ENCODE peak calls at places on chromosomes 2 and 18, in seven cellular contexts. One of them, this sample, is unnamed.
A peak's percentile ranks its signal among the peaks of the same experiment; 100 is the strongest.

GRCh38 chr18:47658498-47658897 is 272.0 kb downstream of the SMAD2 start:
- DNase-seq in IMR-90: no peak
- DNase-seq in PC-9: no peak
- DNase-seq in Karpas-422: no peak
- DNase-seq in GM23248: no peak
- DNase-seq in osteoblast: no peak
- DNase-seq in HCT116: no peak
- DNase-seq in this sample: no peak

GRCh38 chr2:127864877-127865276 is 6.9 kb upstream of the POLR2D start:
- DNase-seq in IMR-90: no peak
- DNase-seq in PC-9: no peak
- DNase-seq in Karpas-422: no peak
- DNase-seq in GM23248: peak; percentile 56
- DNase-seq in osteoblast: peak; percentile 55
- DNase-seq in HCT116: no peak
- DNase-seq in this sample: no peak

GRCh38 chr2:1491751-1492150 is 78.5 kb downstream of the TPO start:
- DNase-seq in IMR-90: no peak
- DNase-seq in PC-9: no peak
- DNase-seq in Karpas-422: no peak
- DNase-seq in GM23248: no peak
- DNase-seq in osteoblast: peak; percentile 62
- DNase-seq in HCT116: no peak
- DNase-seq in this sample: no peak

GRCh38 chr18:6159426-6159825 is 255.3 kb downstream of the L3MBTL4 start:
- DNase-seq in IMR-90: no peak
- DNase-seq in PC-9: no peak
- DNase-seq in Karpas-422: no peak
- DNase-seq in GM23248: no peak
- DNase-seq in osteoblast: no peak
- DNase-seq in HCT116: no peak
- DNase-seq in this sample: no peak

GRCh38 chr2:138829326-138829725 is 49.1 kb upstream of the NXPH2 start:
- DNase-seq in IMR-90: peak; percentile 4
- DNase-seq in PC-9: no peak
- DNase-seq in Karpas-422: peak; percentile 71
- DNase-seq in GM23248: no peak
- DNase-seq in osteoblast: no peak
- DNase-seq in HCT116: peak; percentile 41
- DNase-seq in this sample: peak; percentile 78

GRCh38 chr2:147610491-147611050 is 234.3 kb upstream of the ACVR2A start:
- DNase-seq in IMR-90: no peak
- DNase-seq in PC-9: no peak
- DNase-seq in Karpas-422: no peak
- DNase-seq in GM23248: no peak
- DNase-seq in osteoblast: no peak
- DNase-seq in HCT116: no peak
- DNase-seq in this sample: no peak

GRCh38 chr2:176763111-176763510 is 449.5 kb upstream of the HNRNPA3 start:
- DNase-seq in IMR-90: no peak
- DNase-seq in PC-9: no peak
- DNase-seq in Karpas-422: peak; percentile 71
- DNase-seq in GM23248: peak; percentile 12
- DNase-seq in osteoblast: no peak
- DNase-seq in HCT116: no peak
- DNase-seq in this sample: no peak

GRCh38 chr2:144414324-144414845 is 105.5 kb downstream of the ZEB2 start:
- DNase-seq in IMR-90: peak; percentile 97
- DNase-seq in PC-9: peak; percentile 87
- DNase-seq in Karpas-422: no peak
- DNase-seq in GM23248: peak; percentile 95
- DNase-seq in osteoblast: peak; percentile 68
- DNase-seq in HCT116: no peak
- DNase-seq in this sample: peak; percentile 86

GRCh38 chr2:209380278-209380677 is 43.6 kb upstream of the MAP2 start:
- DNase-seq in IMR-90: no peak
- DNase-seq in PC-9: peak; percentile 42
- DNase-seq in Karpas-422: peak; percentile 80
- DNase-seq in GM23248: no peak
- DNase-seq in osteoblast: no peak
- DNase-seq in HCT116: no peak
- DNase-seq in this sample: peak; percentile 46

GRCh38 chr2:207775471-207775870 is 5.8 kb upstream of the FZD5 start:
- DNase-seq in IMR-90: no peak
- DNase-seq in PC-9: no peak
- DNase-seq in Karpas-422: no peak
- DNase-seq in GM23248: no peak
- DNase-seq in osteoblast: no peak
- DNase-seq in HCT116: no peak
- DNase-seq in this sample: no peak

GRCh38 chr2:180675170-180675569 is 305.2 kb upstream of the UBE2E3 start:
- DNase-seq in IMR-90: no peak
- DNase-seq in PC-9: no peak
- DNase-seq in Karpas-422: no peak
- DNase-seq in GM23248: no peak
- DNase-seq in osteoblast: no peak
- DNase-seq in HCT116: no peak
- DNase-seq in this sample: peak; percentile 62

GRCh38 chr18:23453657-23454011 is 547 bp downstream of the RIOK3 start:
- DNase-seq in IMR-90: peak; percentile 69
- DNase-seq in PC-9: no peak
- DNase-seq in Karpas-422: peak; percentile 53
- DNase-seq in GM23248: peak; percentile 78
- DNase-seq in osteoblast: peak; percentile 82
- DNase-seq in HCT116: no peak
- DNase-seq in this sample: peak; percentile 65

GRCh38 chr2:231530099-231531085 is at the start of gene NMUR1:
- DNase-seq in IMR-90: no peak
- DNase-seq in PC-9: no peak
- DNase-seq in Karpas-422: peak; percentile 69
- DNase-seq in GM23248: peak; percentile 63
- DNase-seq in osteoblast: peak; percentile 95
- DNase-seq in HCT116: peak; percentile 19
- DNase-seq in this sample: peak; percentile 43

GRCh38 chr18:79337184-79337583 is 58.5 kb upstream of the NFATC1 start:
- DNase-seq in IMR-90: no peak
- DNase-seq in PC-9: no peak
- DNase-seq in Karpas-422: no peak
- DNase-seq in GM23248: no peak
- DNase-seq in osteoblast: no peak
- DNase-seq in HCT116: no peak
- DNase-seq in this sample: no peak

GRCh38 chr18:3455938-3456685 is 6.1 kb downstream of the TGIF1 start:
- DNase-seq in IMR-90: peak; percentile 54
- DNase-seq in PC-9: peak; percentile 56
- DNase-seq in Karpas-422: no peak
- DNase-seq in GM23248: peak; percentile 72
- DNase-seq in osteoblast: no peak
- DNase-seq in HCT116: no peak
- DNase-seq in this sample: peak; percentile 75

GRCh38 chr18:3456686-3457069 is 6.7 kb downstream of the TGIF1 start:
- DNase-seq in IMR-90: no peak
- DNase-seq in PC-9: no peak
- DNase-seq in Karpas-422: no peak
- DNase-seq in GM23248: no peak
- DNase-seq in osteoblast: no peak
- DNase-seq in HCT116: no peak
- DNase-seq in this sample: peak; percentile 86

GRCh38 chr18:3458952-3459853 is 9.2 kb downstream of the TGIF1 start:
- DNase-seq in IMR-90: peak; percentile 74
- DNase-seq in PC-9: no peak
- DNase-seq in Karpas-422: no peak
- DNase-seq in GM23248: peak; percentile 83
- DNase-seq in osteoblast: no peak
- DNase-seq in HCT116: no peak
- DNase-seq in this sample: peak; percentile 95

GRCh38 chr18:3457261-3457724 is 7.3 kb downstream of the TGIF1 start:
- DNase-seq in IMR-90: no peak
- DNase-seq in PC-9: no peak
- DNase-seq in Karpas-422: no peak
- DNase-seq in GM23248: no peak
- DNase-seq in osteoblast: no peak
- DNase-seq in HCT116: no peak
- DNase-seq in this sample: no peak

GRCh38 chr18:3458378-3458777 is 8.4 kb downstream of the TGIF1 start:
- DNase-seq in IMR-90: peak; percentile 19
- DNase-seq in PC-9: no peak
- DNase-seq in Karpas-422: no peak
- DNase-seq in GM23248: no peak
- DNase-seq in osteoblast: no peak
- DNase-seq in HCT116: no peak
- DNase-seq in this sample: peak; percentile 40
- H4K20me1 ChIP-seq in IMR-90: peaks cover 47% of the 10 kb centered on the region
- H4K20me1 ChIP-seq in PC-9: peaks cover 47% of the 10 kb centered on the region
- H4K20me1 ChIP-seq in Karpas-422: peaks cover 24% of the 10 kb centered on the region
- H4K20me1 ChIP-seq in GM23248: no peaks in the 10 kb centered on the region
- H4K20me1 ChIP-seq in osteoblast: peaks cover 21% of the 10 kb centered on the region
- H4K20me1 ChIP-seq in HCT116: peaks cover 24% of the 10 kb centered on the region
- H4K20me1 ChIP-seq in this sample: peaks cover 17% of the 10 kb centered on the region

GRCh38 chr2:227464356-227464755 is 7.6 kb upstream of the AGFG1 start:
- DNase-seq in IMR-90: no peak
- DNase-seq in PC-9: no peak
- DNase-seq in Karpas-422: no peak
- DNase-seq in GM23248: no peak
- DNase-seq in osteoblast: no peak
- DNase-seq in HCT116: no peak
- DNase-seq in this sample: no peak
- H3K4me2 ChIP-seq in IMR-90: no peak overlapping the region
- H3K4me2 ChIP-seq in PC-9: no peak overlapping the region
- H3K4me2 ChIP-seq in Karpas-422: no peak overlapping the region
- H3K4me2 ChIP-seq in GM23248: no peak overlapping the region
- H3K4me2 ChIP-seq in osteoblast: no peak overlapping the region
- H3K4me2 ChIP-seq in HCT116: no peak overlapping the region
- H3K4me2 ChIP-seq in this sample: no peak overlapping the region

GRCh38 chr18:76457957-76458356 is 37.1 kb downstream of the ZNF516 start:
- DNase-seq in IMR-90: no peak
- DNase-seq in PC-9: no peak
- DNase-seq in Karpas-422: no peak
- DNase-seq in GM23248: no peak
- DNase-seq in osteoblast: no peak
- DNase-seq in HCT116: no peak
- DNase-seq in this sample: no peak

GRCh38 chr18:76455015-76455676 is 39.9 kb downstream of the ZNF516 start:
- DNase-seq in IMR-90: no peak
- DNase-seq in PC-9: no peak
- DNase-seq in Karpas-422: no peak
- DNase-seq in GM23248: no peak
- DNase-seq in osteoblast: no peak
- DNase-seq in HCT116: no peak
- DNase-seq in this sample: no peak

GRCh38 chr18:76457475-76457874 is 37.6 kb downstream of the ZNF516 start:
- DNase-seq in IMR-90: peak; percentile 30
- DNase-seq in PC-9: no peak
- DNase-seq in Karpas-422: no peak
- DNase-seq in GM23248: no peak
- DNase-seq in osteoblast: no peak
- DNase-seq in HCT116: no peak
- DNase-seq in this sample: no peak

GRCh38 chr18:76456018-76456750 is 38.9 kb downstream of the ZNF516 start:
- DNase-seq in IMR-90: no peak
- DNase-seq in PC-9: no peak
- DNase-seq in Karpas-422: peak; percentile 84
- DNase-seq in GM23248: no peak
- DNase-seq in osteoblast: no peak
- DNase-seq in HCT116: no peak
- DNase-seq in this sample: no peak

DNA sequence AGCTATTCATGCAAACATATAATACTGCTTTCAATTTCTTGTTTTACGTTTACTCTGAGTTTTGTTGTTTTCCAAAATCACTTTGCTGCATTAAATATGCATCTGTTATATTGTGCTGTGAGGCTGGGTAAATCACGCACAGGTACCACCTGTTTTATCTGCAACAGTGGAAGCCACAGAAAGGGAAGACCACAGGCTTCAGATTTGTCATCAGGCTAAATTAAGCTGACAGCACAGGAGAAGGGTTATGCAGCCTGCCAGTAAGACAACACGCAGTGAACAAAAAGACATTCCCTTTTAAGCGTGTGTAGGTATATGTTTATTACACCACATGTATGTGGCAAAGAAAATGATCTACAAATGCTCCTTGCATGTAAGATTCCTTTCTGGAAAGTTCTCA is 38.2 kb downstream of the ZNF516 start:
- DNase-seq in IMR-90: no peak
- DNase-seq in PC-9: no peak
- DNase-seq in Karpas-422: no peak
- DNase-seq in GM23248: no peak
- DNase-seq in osteoblast: no peak
- DNase-seq in HCT116: no peak
- DNase-seq in this sample: no peak
- H4K20me1 ChIP-seq in IMR-90: peaks cover 76% of the 10 kb centered on the region
- H4K20me1 ChIP-seq in PC-9: peaks cover 63% of the 10 kb centered on the region
- H4K20me1 ChIP-seq in Karpas-422: peaks cover 71% of the 10 kb centered on the region
- H4K20me1 ChIP-seq in GM23248: no peaks in the 10 kb centered on the region
- H4K20me1 ChIP-seq in osteoblast: no peaks in the 10 kb centered on the region
- H4K20me1 ChIP-seq in HCT116: no peaks in the 10 kb centered on the region
- H4K20me1 ChIP-seq in this sample: no peaks in the 10 kb centered on the region

DNA sequence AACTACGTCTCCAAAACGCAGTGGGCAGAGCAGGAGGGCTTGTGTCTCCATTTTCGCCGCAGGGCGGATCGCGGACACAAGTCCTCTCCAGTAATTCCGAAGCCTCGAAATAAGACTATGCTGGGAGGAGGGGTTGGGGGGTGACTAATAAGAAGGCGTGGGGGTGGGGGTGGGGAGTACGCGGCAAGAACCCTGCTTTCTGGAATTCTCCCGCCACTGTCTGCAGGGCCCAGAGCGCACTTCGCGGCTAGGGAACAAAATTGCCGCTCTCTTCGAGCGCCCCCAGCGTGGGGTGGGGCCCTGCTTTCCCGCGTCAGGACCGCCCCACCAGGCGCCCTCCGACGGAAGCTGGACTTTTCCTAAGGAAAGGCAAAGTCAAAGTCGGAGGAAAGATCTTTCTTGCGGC is 12.0 kb downstream of the NR4A2 start:
- DNase-seq in IMR-90: peak; percentile 61
- DNase-seq in PC-9: no peak
- DNase-seq in Karpas-422: no peak
- DNase-seq in GM23248: peak; percentile 53
- DNase-seq in osteoblast: peak; percentile 79
- DNase-seq in HCT116: no peak
- DNase-seq in this sample: no peak
- H3K4me2 ChIP-seq in IMR-90: peak overlapping the region; percentile 88
- H3K4me2 ChIP-seq in PC-9: no peak overlapping the region
- H3K4me2 ChIP-seq in Karpas-422: no peak overlapping the region
- H3K4me2 ChIP-seq in GM23248: peak overlapping the region; percentile 72
- H3K4me2 ChIP-seq in osteoblast: peak overlapping the region; percentile 91
- H3K4me2 ChIP-seq in HCT116: no peak overlapping the region
- H3K4me2 ChIP-seq in this sample: no peak overlapping the region

This sample was measured in PC-3.